ENCODE peak calls at places on chromosomes 5 and 9, in seven cellular contexts. F is neuronal stem cell, A is IMR-90, Q is mesendoderm, T is H1, J is H9, N is mesenchymal stem cell. I is an unnamed sample.

GRCh38 chr5:181164076-181164952 is 16.9 kb downstream of the OR2V2 start:
- DNase-seq in N (peak), F (no peak), A (peak), J (no peak), Q (peak), T (peak), I (no peak)

GRCh38 chr5:119897537-119898370 is 268.4 kb downstream of the FAM170A start:
- DNase-seq in Q (peak), A (no peak), F (no peak), T (no peak), J (no peak), N (no peak), I (no peak)

GRCh38 chr5:125372694-125373621 is 626.5 kb upstream of the ZNF608 start:
- DNase-seq in N (peak), Q (peak), T (no peak), A (peak), J (peak), F (peak), I (no peak)

GRCh38 chr5:79157289-79157688 is 45.7 kb downstream of the BHMT start:
- DNase-seq in F (no peak), A (no peak), Q (no peak), J (no peak), N (no peak), T (no peak), I (no peak)

GRCh38 chr5:139474815-139475791 is 4.3 kb downstream of the SMIM33 start:
- DNase-seq in F (no peak), J (no peak), A (peak), T (no peak), N (peak), Q (no peak), I (no peak)

GRCh38 chr9:34282096-34282495 is 47.0 kb downstream of the KIF24 start:
- DNase-seq in F (no peak), T (no peak), J (no peak), N (no peak), Q (no peak), A (peak), I (no peak)

GRCh38 chr5:531101-531748 is 7.0 kb upstream of the SLC9A3 start:
- DNase-seq in N (no peak), F (no peak), J (no peak), A (no peak), Q (peak), T (no peak), I (no peak)

GRCh38 chr9:86684148-86684547 is 263.2 kb downstream of the GAS1 start:
- DNase-seq in A (peak), N (no peak), F (no peak), J (no peak), Q (no peak), T (no peak), I (no peak)

GRCh38 chr5:126023894-126024575 is 399.2 kb upstream of the GRAMD2B start:
- DNase-seq in F (no peak), N (no peak), Q (no peak), J (no peak), T (no peak), A (no peak), I (no peak)

GRCh38 chr5:151315998-151316597 is 12.5 kb upstream of the SLC36A3 start:
- DNase-seq in Q (peak), F (peak), T (peak), A (peak), N (peak), J (peak), I (peak)

GRCh38 chr5:12384005-12384404 is 479.8 kb upstream of the CTNND2 start:
- DNase-seq in A (no peak), T (no peak), Q (no peak), J (no peak), F (no peak), N (no peak), I (no peak)

GRCh38 chr9:80359941-80360881 is 788.4 kb downstream of the TLE4 start:
- DNase-seq in J (no peak), F (no peak), A (no peak), Q (no peak), N (no peak), T (no peak), I (no peak)

GRCh38 chr5:136655429-136655828 is 290.1 kb upstream of the TRPC7 start:
- DNase-seq in N (peak), J (no peak), T (no peak), A (peak), F (no peak), Q (no peak), I (peak)

GRCh38 chr5:52868417-52868816 is 80.7 kb downstream of the ITGA1 start:
- DNase-seq in Q (no peak), A (no peak), F (no peak), N (no peak), T (no peak), J (no peak), I (no peak)

GRCh38 chr9:135890190-135890861 is 17.0 kb downstream of the CAMSAP1 start:
- DNase-seq in N (no peak), F (no peak), T (no peak), A (no peak), J (no peak), Q (no peak), I (peak)

GRCh38 chr5:54470191-54470590 is 14.7 kb downstream of the HSPB3 start:
- DNase-seq in A (peak), J (no peak), Q (no peak), F (no peak), T (no peak), N (no peak), I (no peak)

GRCh38 chr5:139969318-139969717 is 73.8 kb downstream of the NRG2 start:
- DNase-seq in F (no peak), N (no peak), A (no peak), Q (no peak), T (no peak), J (no peak), I (no peak)

GRCh38 chr5:150210644-150211043 is 20.8 kb downstream of the SLC6A7 start:
- DNase-seq in T (no peak), N (no peak), J (no peak), Q (no peak), F (no peak), A (no peak), I (no peak)
- H3K4ac ChIP-seq in T (peak), N (no peak), J (no peak), Q (no peak), F (no peak), A (peak), I (no peak)

GRCh38 chr9:24073237-24073636 is 247.2 kb upstream of the ELAVL2 start:
- DNase-seq in J (peak), N (no peak), T (no peak), Q (no peak), F (no peak), A (no peak), I (no peak)
- H3K4ac ChIP-seq in J (no peak), N (no peak), T (no peak), Q (no peak), F (no peak), A (no peak), I (no peak)

GRCh38 chr5:74041913-74042312 is 415.9 kb downstream of the ARHGEF28 start:
- DNase-seq in J (no peak), T (no peak), A (no peak), N (peak), F (no peak), Q (no peak), I (no peak)

GRCh38 chr5:74040065-74040551 is 414.1 kb downstream of the ARHGEF28 start:
- DNase-seq in T (no peak), N (peak), Q (no peak), J (no peak), F (no peak), A (peak), I (peak)

GRCh38 chr5:74044936-74045335 is 418.9 kb downstream of the ARHGEF28 start:
- DNase-seq in J (no peak), A (no peak), Q (no peak), T (no peak), F (no peak), N (no peak), I (no peak)

GRCh38 chr5:74040811-74041491 is 415.0 kb downstream of the ARHGEF28 start:
- DNase-seq in Q (no peak), T (no peak), N (no peak), F (no peak), A (no peak), J (no peak), I (no peak)

DNA sequence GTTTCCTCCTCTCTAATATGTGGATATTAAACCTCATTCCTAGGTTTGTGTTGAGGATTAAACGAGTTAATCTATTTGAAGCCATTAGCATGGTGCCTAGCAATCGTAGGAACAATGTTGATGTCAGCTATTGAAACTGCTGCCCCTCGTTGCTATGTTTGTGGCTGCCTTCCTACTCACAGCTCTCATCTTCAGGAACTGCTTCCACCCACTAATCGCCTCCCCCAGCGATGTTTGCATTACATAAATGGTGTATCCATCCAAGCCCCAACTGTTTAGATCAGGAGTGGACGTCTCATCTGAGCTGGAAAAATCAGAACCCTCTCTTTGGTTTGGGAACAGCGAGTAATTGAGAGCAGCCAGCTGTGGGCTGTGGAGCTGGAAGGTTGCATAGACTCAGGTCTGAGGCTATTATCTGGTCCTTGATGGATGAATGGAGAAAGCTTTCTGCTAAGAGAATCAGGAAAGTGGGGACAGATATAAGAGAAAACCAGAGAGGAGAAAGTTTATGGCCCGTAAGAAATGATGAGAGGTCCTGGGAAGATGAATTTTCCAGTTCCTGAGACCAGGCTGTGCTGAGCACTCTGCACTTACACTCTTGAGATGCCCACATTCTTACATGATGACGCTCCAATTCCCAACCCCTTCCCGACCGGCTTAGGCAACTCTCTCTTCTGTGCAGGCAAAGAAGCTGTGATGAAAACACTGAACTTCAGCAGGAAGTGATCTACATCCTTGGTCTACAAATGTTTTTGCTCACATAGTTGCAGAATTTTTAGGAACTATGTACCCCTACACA is 416.8 kb downstream of the ARHGEF28 start:
- DNase-seq in T (no peak), J (no peak), F (no peak), N (peak), Q (peak), A (peak), I (peak)
- H3K4ac ChIP-seq in T (no peak), J (no peak), F (no peak), N (no peak), Q (peak), A (peak), I (no peak)

GRCh38 chr9:130461731-130462130 is 17.0 kb downstream of the ASS1 start:
- DNase-seq in T (no peak), F (no peak), A (no peak), Q (no peak), N (no peak), J (no peak), I (no peak)
- H3K4ac ChIP-seq in T (no peak), F (no peak), A (no peak), Q (no peak), N (no peak), J (no peak), I (no peak)

GRCh38 chr9:73061131-73061530 is 90.5 kb upstream of the ANXA1 start:
- DNase-seq in N (no peak), A (no peak), T (no peak), J (no peak), F (no peak), Q (no peak), I (no peak)
- H3K4ac ChIP-seq in N (no peak), A (no peak), T (no peak), J (no peak), F (no peak), Q (no peak), I (no peak)

GRCh38 chr9:87963770-87964169 is 10.6 kb downstream of the CDK20 start:
- DNase-seq in N (no peak), F (no peak), T (no peak), A (no peak), J (no peak), Q (no peak), I (no peak)

GRCh38 chr9:87954230-87954629 is 20.1 kb downstream of the CDK20 start:
- DNase-seq in N (no peak), F (no peak), T (no peak), J (no peak), A (no peak), Q (no peak), I (no peak)

GRCh38 chr9:87957839-87958238 is 16.5 kb downstream of the CDK20 start:
- DNase-seq in F (no peak), Q (no peak), N (no peak), A (no peak), J (no peak), T (no peak), I (no peak)

GRCh38 chr9:87959916-87960581 is 14.3 kb downstream of the CDK20 start:
- DNase-seq in J (no peak), A (peak), N (peak), Q (peak), F (no peak), T (no peak), I (peak)

DNA sequence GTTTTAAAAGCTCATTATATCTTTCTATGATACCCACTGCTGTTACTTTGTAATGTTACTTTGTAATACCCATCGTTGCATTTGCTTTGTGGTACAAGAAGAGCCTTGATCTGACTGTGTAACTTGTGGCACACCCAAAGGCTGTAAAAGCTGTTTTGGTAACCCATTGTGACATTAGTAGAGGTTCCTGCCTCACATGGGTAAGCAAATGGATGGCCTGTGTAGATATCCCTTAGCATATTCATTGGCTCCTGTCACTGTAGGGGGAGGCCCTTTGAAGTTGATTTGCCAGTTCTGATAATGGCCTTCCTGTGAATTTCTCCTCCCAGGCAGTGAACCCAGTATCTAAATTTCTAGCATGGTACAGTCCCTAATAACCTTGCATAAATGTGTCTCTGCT is 15.7 kb downstream of the CDK20 start:
- DNase-seq in A (no peak), N (no peak), T (no peak), J (no peak), Q (no peak), F (no peak), I (no peak)
- H3K4ac ChIP-seq in A (no peak), N (no peak), T (no peak), J (no peak), Q (no peak), F (no peak), I (no peak)

DNA sequence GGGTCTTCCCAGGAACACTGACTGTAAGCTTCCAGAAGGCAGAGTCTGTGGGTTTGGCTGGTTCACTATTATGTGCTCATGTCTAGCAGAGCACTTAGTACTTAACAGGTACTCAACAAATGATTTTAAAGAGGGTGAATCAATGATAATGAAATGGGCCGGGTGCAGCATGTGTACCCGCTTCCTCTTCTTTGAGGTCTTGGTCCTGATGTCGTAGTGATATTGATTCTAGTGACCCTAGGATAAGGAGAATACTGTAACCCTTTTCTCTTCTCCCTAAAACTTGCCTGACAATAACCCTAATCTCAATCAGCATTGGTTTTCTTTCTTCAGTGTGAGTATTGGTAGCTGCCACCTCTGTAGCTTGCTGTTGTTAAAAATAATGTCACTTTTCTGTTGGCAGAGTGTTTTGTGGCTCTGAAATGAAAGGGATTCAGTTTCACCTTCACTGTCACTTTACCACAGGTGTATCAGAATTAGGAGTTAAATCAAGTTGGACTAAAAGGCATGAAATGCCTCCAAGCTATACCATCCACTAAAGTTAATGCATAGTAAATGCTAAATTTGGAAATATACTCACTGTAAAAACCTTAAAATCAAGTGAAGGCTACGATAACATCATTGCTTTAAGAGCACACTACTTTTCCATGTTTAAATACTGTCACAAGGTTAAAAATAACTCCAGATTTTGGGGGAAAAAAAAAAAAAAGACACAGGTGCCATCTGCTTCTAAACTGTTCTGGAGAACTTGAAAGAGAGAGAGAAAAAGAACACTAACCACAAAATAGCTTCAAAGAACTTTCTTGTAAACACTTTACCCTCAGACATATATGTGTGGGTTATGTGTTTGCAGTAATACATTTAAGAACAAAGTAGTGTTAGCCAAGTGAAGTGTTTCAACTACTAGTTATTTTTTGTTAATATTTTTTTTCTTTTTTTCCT is 6.0 kb downstream of the CAMK4 start:
- DNase-seq in Q (no peak), F (no peak), T (no peak), N (no peak), A (no peak), J (no peak), I (no peak)
- H3K4ac ChIP-seq in Q (no peak), F (no peak), T (no peak), N (no peak), A (no peak), J (no peak), I (no peak)

DNA sequence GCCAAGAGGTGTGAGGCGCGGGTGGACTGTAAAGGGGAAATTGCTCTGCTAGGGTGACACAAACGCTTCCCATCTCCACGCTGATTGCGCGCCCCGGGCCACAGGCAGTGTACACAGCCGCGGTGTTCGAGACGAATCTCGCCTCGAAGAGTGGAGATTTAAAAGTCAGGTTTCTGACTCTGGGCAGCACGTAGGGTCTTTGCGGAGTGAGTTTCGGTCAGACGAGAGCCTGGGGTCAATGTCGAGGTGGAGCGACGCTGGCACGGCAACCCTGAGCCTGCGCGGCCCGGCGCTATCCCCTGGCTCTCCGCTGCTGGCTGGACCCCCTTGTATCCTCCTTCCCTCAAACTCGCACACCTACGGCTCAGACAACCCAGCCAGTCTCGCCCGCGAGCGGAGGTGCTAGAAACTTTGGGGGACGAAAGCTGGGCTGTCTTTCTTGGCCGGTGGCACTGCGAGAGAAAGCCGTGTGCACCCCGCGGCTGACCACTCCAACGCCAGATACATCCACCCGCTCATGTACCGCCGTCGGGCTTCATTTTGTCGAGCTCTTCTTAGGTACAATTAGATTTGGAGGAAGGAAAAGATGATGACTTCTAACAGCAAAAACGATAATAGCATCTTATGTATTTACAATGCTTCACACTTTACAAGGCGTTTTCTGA is 5.4 kb upstream of the FOXB2 start:
- DNase-seq in T (peak), J (peak), F (peak), A (no peak), Q (peak), N (no peak), I (no peak)
- H3K4ac ChIP-seq in T (no peak), J (no peak), F (no peak), A (no peak), Q (no peak), N (no peak), I (no peak)